ENCODE peak calls at places on chromosomes 2 and 18, in eight cellular contexts. A is stomach, Q is adrenal gland, V is endothelial cell of umbilical vein, H is spleen, K is tibial nerve, U is body of pancreas, P is right lobe of liver. W is an unnamed sample.

GRCh38 chr2:11875481-11875880 is 129.0 kb downstream of the LPIN1 start:
- DNase-seq in U (no peak), H (no peak), K (no peak), V (no peak), Q (no peak), P (no peak), A (no peak), W (no peak)

GRCh38 chr2:31384351-31384750 is 30.2 kb downstream of the XDH start:
- DNase-seq in K (no peak), Q (no peak), A (no peak), H (no peak), V (no peak), U (no peak), P (no peak), W (no peak)

GRCh38 chr2:203935568-203935967 is 995 bp upstream of the ICOS start:
- DNase-seq in A (no peak), H (no peak), P (no peak), K (no peak), U (no peak), Q (no peak), V (no peak), W (no peak)

GRCh38 chr18:36711813-36712444 is 116.9 kb downstream of the TPGS2 start:
- DNase-seq in K (no peak), H (no peak), Q (peak), A (no peak), P (no peak), V (no peak), U (no peak), W (no peak)

GRCh38 chr2:8573234-8573941 is 108.5 kb upstream of the ID2 start:
- DNase-seq in K (no peak), Q (peak), V (no peak), A (peak), P (no peak), H (no peak), U (no peak), W (no peak)

GRCh38 chr2:176129825-176130152 is 284 bp downstream of the HOXD8 start:
- DNase-seq in Q (peak), V (no peak), U (no peak), H (peak), P (no peak), K (no peak), A (no peak), W (no peak)

GRCh38 chr2:102453497-102453896 is 19.5 kb upstream of the SLC9A4 start:
- DNase-seq in H (no peak), V (no peak), A (no peak), P (no peak), Q (no peak), K (no peak), U (no peak), W (no peak)

GRCh38 chr2:39138837-39139211 is 18.0 kb upstream of the SOS1 start:
- DNase-seq in V (no peak), H (no peak), A (no peak), Q (no peak), U (no peak), K (no peak), P (no peak), W (no peak)

GRCh38 chr2:184923751-184924150 is 325.4 kb downstream of the ZNF804A start:
- DNase-seq in U (no peak), Q (no peak), P (no peak), A (no peak), V (no peak), K (no peak), H (no peak), W (no peak)

GRCh38 chr18:26046419-26047077 is 43.9 kb downstream of the SS18 start:
- DNase-seq in V (no peak), H (no peak), A (no peak), U (no peak), Q (no peak), K (no peak), P (no peak), W (no peak)

GRCh38 chr2:169329669-169330554 is 32.4 kb downstream of the LRP2 start:
- DNase-seq in P (no peak), H (no peak), U (no peak), Q (no peak), A (no peak), K (no peak), V (no peak), W (no peak)

GRCh38 chr2:206443735-206444527 is 599 bp downstream of the ADAM23 start:
- DNase-seq in A (no peak), H (peak), U (no peak), Q (peak), K (no peak), V (peak), P (no peak), W (peak)

GRCh38 chr18:9653390-9653789 is 39.0 kb upstream of the PPP4R1 start:
- DNase-seq in H (no peak), K (no peak), V (peak), U (peak), Q (peak), A (peak), P (peak), W (peak)

GRCh38 chr2:150095361-150095760 is 392.1 kb downstream of the RND3 start:
- DNase-seq in V (no peak), K (no peak), P (no peak), A (no peak), Q (no peak), U (no peak), H (no peak), W (no peak)

GRCh38 chr18:2880473-2880872 is 33.7 kb downstream of the EMILIN2 start:
- DNase-seq in H (no peak), V (no peak), K (no peak), Q (no peak), A (no peak), P (no peak), U (no peak), W (no peak)

GRCh38 chr18:77648415-77648814 is 398.8 kb downstream of the GALR1 start:
- DNase-seq in V (no peak), U (no peak), K (no peak), Q (no peak), A (no peak), P (no peak), H (no peak), W (no peak)

GRCh38 chr2:160411167-160411566 is 82.4 kb downstream of the RBMS1 start:
- DNase-seq in A (no peak), Q (no peak), U (no peak), H (peak), V (peak), P (no peak), K (no peak), W (no peak)

GRCh38 chr18:34592961-34593382 is 117.1 kb upstream of the DTNA start:
- DNase-seq in A (peak), Q (peak), H (no peak), V (peak), K (no peak), P (no peak), U (peak), W (peak)

GRCh38 chr18:62183578-62184195 is 3.2 kb downstream of the PIGN start:
- DNase-seq in Q (peak), U (peak), K (no peak), P (no peak), A (no peak), V (peak), H (no peak), W (no peak)

GRCh38 chr2:106158871-106159270 is 35.2 kb downstream of the UXS1 start:
- DNase-seq in K (no peak), Q (no peak), P (no peak), H (no peak), A (no peak), V (no peak), U (no peak), W (no peak)

GRCh38 chr18:9838144-9838877 is 47.5 kb upstream of the TXNDC2 start:
- DNase-seq in H (no peak), P (no peak), V (no peak), K (no peak), U (no peak), A (no peak), Q (no peak), W (no peak)

GRCh38 chr2:65331361-65331760 is 101.0 kb downstream of the SPRED2 start:
- DNase-seq in U (no peak), H (no peak), A (no peak), P (no peak), Q (no peak), V (no peak), K (no peak), W (no peak)

GRCh38 chr2:207869784-207870778 is 100.4 kb upstream of the FZD5 start:
- DNase-seq in K (no peak), P (no peak), V (peak), Q (no peak), A (no peak), H (no peak), U (peak), W (no peak)

GRCh38 chr2:235670974-235671787 is 177.3 kb downstream of the AGAP1 start:
- DNase-seq in A (no peak), V (no peak), H (no peak), Q (no peak), U (no peak), P (no peak), K (no peak), W (peak)

GRCh38 chr18:78538669-78539440 is 440.8 kb upstream of the SALL3 start:
- DNase-seq in Q (no peak), A (no peak), P (no peak), H (no peak), K (no peak), V (no peak), U (no peak), W (no peak)

GRCh38 chr2:3222636-3223035 is 155.0 kb downstream of the EIPR1 start:
- DNase-seq in H (no peak), K (no peak), U (no peak), Q (no peak), P (no peak), V (no peak), A (no peak), W (no peak)

GRCh38 chr2:161844845-161845244 is 220.6 kb downstream of the SLC4A10 start:
- DNase-seq in H (no peak), V (no peak), P (no peak), U (no peak), Q (no peak), A (no peak), K (no peak), W (no peak)

GRCh38 chr2:15986068-15986560 is 45.8 kb downstream of the MYCN start:
- DNase-seq in P (no peak), U (no peak), Q (no peak), V (no peak), H (no peak), A (no peak), K (no peak), W (no peak)

GRCh38 chr18:9475643-9476580 is 599 bp downstream of the RALBP1 start:
- DNase-seq in K (peak), Q (no peak), H (no peak), V (peak), U (no peak), P (no peak), A (no peak), W (no peak)

GRCh38 chr2:174873457-174873856 is 109.2 kb upstream of the CHRNA1 start:
- DNase-seq in Q (no peak), H (no peak), U (no peak), A (no peak), P (no peak), V (no peak), K (no peak), W (no peak)

DNA sequence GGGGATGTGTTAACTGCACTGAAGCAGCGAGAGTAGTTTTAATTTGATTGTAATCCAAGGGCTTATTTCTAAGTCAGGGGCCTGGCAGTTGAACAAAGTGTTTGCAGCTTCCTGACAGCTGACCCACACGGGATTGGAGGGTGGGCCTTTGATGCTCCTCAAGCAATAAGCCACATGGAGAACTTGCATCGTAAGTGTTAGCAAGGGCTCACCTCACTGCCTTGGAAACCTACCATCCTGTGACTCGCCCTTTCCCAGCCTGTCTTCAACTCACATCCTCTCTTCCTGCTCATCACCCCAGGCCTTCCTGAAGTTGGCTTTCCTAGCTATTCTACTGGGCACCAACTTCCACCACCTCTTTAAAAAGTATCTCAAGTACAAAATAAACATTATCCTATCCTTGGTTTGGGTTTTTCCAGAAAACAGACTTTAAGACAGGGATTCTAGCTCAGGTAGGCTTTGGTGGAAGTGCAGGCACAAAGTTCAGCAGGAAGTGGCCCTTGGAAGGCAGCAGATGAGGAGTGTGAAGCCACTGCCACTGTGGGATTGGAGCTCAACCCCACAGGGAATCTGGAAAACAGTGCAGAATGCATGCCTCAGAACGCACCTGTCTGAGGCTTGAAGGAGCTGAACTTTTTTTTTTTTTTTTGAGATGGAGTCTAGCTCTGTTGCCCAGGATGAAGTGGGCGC is 31.6 kb downstream of the B3GNT2 start:
- DNase-seq in Q (no peak), A (no peak), U (no peak), K (no peak), H (no peak), V (no peak), P (no peak), W (no peak)
- TF ChIP-seq POLR2A in Q (no peak), A (no peak), U (no peak), K (no peak), H (no peak), V (no peak), P (no peak), W (no peak)

GRCh38 chr2:69768217-69768616 is 26.3 kb downstream of the ANXA4 start:
- DNase-seq in U (no peak), Q (no peak), K (no peak), P (no peak), A (no peak), H (no peak), V (no peak), W (no peak)

GRCh38 chr2:69764286-69765058 is 22.5 kb downstream of the ANXA4 start:
- DNase-seq in H (no peak), V (no peak), U (no peak), P (no peak), A (no peak), K (no peak), Q (no peak), W (no peak)

GRCh38 chr2:69767034-69767433 is 25.1 kb downstream of the ANXA4 start:
- DNase-seq in H (no peak), P (no peak), A (no peak), V (no peak), Q (no peak), K (no peak), U (no peak), W (peak)

GRCh38 chr2:69766014-69766413 is 24.1 kb downstream of the ANXA4 start:
- DNase-seq in V (no peak), K (no peak), P (no peak), U (no peak), H (no peak), A (no peak), Q (no peak), W (no peak)

DNA sequence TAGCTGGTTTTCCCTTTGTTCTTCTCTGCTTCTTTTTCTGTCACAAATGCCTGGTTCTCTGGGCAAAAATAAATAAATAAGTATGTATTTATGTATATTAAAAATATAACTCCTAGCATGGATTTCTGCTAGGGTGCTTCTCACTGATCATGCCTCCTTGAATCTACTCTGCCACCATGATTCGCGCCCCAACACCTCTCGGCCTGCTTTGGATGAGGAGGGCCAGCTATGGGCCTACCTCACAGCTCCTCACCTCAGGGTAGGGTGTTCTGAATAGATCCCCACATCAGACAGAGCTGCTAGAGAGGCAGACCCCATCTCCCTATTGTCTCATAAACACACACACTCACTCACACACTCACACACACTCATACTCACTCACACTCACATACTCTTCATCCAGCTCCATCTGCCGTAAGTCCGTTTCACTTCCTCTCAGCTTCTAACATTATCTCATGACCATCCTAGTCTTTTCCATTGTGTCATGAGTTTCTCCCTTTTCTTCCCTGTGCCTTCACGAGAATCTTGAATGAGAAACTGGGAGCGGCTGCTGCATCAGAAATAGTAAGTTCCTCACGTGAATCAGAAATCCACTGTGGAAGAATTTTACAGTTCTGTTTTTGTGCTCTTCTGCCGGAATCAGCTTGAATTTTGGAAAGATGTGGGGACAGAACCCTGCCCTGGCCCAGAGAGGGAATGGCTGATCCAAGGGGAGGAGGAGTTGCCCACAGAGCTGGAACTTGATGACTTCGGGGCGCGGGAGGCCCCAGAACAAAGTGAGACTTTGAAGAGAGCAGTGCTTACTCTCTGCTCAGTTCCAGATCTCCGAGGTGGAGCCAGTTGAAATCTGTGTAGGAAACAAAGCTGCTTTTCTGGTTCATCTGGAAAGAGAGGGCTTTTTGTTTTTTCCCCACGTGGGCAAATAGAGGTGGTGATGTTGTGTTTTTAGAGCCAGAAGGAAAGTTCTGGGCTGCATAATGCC is 20.9 kb downstream of the ANXA4 start:
- DNase-seq in Q (no peak), U (no peak), A (peak), H (no peak), P (no peak), K (peak), V (no peak), W (no peak)
- TF ChIP-seq POLR2A in Q (no peak), U (no peak), A (no peak), H (no peak), P (no peak), K (no peak), V (no peak), W (no peak)

GRCh38 chr18:48833701-48834394 is 116.9 kb downstream of the SMAD7 start:
- DNase-seq in U (no peak), A (peak), P (peak), Q (peak), K (no peak), H (peak), V (no peak), W (no peak)
- TF ChIP-seq POLR2A in U (no peak), A (no peak), P (no peak), Q (no peak), K (no peak), H (no peak), V (no peak), W (no peak)

GRCh38 chr18:79964330-79965118 is at the start of gene HSBP1L1:
- DNase-seq in U (peak), H (peak), A (peak), V (peak), Q (peak), K (no peak), P (peak), W (peak)
- TF ChIP-seq POLR2A in U (peak), H (no peak), A (no peak), V (no peak), Q (no peak), K (no peak), P (peak), W (no peak)

GRCh38 chr2:20425371-20425881 is 21.4 kb upstream of the RHOB start:
- DNase-seq in A (no peak), K (no peak), P (no peak), V (no peak), U (no peak), Q (peak), H (no peak), W (no peak)

GRCh38 chr2:20425884-20426283 is 21.0 kb upstream of the RHOB start:
- DNase-seq in P (no peak), H (no peak), K (no peak), Q (peak), V (no peak), U (no peak), A (no peak), W (no peak)

GRCh38 chr2:20423376-20423775 is 23.5 kb upstream of the RHOB start:
- DNase-seq in P (no peak), A (no peak), Q (peak), V (no peak), K (no peak), H (no peak), U (no peak), W (no peak)

GRCh38 chr2:20423847-20424246 is 23.0 kb upstream of the RHOB start:
- DNase-seq in P (no peak), A (no peak), K (no peak), V (no peak), U (no peak), H (no peak), Q (peak), W (no peak)

DNA sequence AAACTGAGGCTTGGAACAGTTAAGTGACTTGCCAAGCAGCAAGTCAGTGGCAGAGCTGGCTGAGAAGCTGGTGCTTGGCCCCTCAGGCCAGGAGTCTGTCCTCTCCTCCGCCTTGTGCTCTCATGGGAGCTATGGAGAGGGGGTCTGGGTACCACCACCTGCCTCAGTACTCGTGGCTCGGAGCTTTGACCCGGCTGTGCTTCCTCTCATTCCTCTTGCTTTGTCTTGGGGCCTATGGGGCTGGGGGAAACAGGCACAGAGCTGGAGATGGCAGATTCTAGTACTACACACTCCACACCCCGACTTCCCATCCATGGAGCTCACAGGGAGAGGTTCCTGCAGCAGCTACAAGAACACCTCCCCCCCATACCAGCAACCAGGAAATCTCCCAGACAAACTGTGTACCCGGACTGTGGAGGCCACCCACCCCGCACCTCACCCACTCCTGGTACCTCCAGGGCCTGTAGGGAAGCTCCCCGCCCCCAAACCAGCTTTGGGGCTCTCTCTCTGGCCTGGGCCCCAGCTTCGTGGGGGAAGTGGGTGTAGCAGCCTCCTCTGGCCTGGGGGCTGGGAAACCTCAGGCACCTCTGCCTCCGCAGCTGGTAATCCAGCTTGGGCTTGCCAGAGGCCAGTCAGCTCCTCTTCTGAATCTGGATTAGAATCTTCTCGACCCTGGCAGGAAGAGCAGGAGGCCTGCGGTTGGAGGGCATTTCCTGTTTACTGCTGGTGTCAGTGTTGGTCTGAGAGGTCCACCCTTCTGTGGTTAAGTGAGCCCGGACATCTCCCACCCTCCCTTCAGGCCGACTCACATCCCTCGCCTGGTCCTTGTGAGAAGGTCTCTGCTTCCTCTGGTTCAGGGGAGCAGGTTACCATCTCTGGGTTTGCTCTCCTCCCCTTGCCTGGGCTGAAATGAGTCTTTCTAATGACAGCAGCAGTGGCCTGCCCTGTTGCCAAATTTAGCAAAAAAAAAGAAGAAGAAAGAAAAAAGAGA is 22.3 kb upstream of the RHOB start:
- DNase-seq in K (no peak), A (peak), U (no peak), V (peak), P (peak), H (peak), Q (peak), W (no peak)
- TF ChIP-seq POLR2A in K (no peak), A (no peak), U (peak), V (no peak), P (peak), H (no peak), Q (no peak), W (no peak)

GRCh38 chr2:219418570-219419189 is 503 bp downstream of the DES start:
- DNase-seq in K (no peak), V (no peak), Q (no peak), H (no peak), U (no peak), A (no peak), P (no peak), W (no peak)
- TF ChIP-seq POLR2A in K (no peak), V (no peak), Q (no peak), H (no peak), U (no peak), A (no peak), P (no peak), W (no peak)

W was measured in ovary.